ENCODE peak calls at places on chromosomes 1 and 21, in five cellular contexts. One of them, this sample, is unnamed.

GRCh38 chr21:15301736-15302135 is 236.9 kb upstream of the NRIP1 start:
- DNase-seq in AG04450: no peak
- DNase-seq in IMR-90: no peak
- DNase-seq in foreskin fibroblast: no peak
- DNase-seq in fibroblast of lung: peak; percentile 71
- DNase-seq in this sample: no peak

GRCh38 chr1:225427249-225428065 is at the start of gene LBR:
- DNase-seq in AG04450: no peak
- DNase-seq in IMR-90: peak; percentile 16
- DNase-seq in foreskin fibroblast: peak; percentile 23
- DNase-seq in fibroblast of lung: peak; percentile 42
- DNase-seq in this sample: no peak

GRCh38 chr1:79259390-79260336 is 253.1 kb upstream of the ADGRL4 start:
- DNase-seq in AG04450: peak; percentile 7
- DNase-seq in IMR-90: peak; percentile 59
- DNase-seq in foreskin fibroblast: peak; percentile 60
- DNase-seq in fibroblast of lung: peak; percentile 33
- DNase-seq in this sample: peak; percentile 20

GRCh38 chr1:237219751-237220150 is 177.8 kb downstream of the RYR2 start:
- DNase-seq in AG04450: no peak
- DNase-seq in IMR-90: no peak
- DNase-seq in foreskin fibroblast: no peak
- DNase-seq in fibroblast of lung: no peak
- DNase-seq in this sample: no peak

GRCh38 chr21:45523411-45524101 is 18.7 kb downstream of the SLC19A1 start:
- DNase-seq in AG04450: no peak
- DNase-seq in IMR-90: no peak
- DNase-seq in foreskin fibroblast: no peak
- DNase-seq in fibroblast of lung: no peak
- DNase-seq in this sample: no peak

GRCh38 chr1:61741682-61742619 is at the start of gene PATJ:
- DNase-seq in AG04450: no peak
- DNase-seq in IMR-90: peak; percentile 4
- DNase-seq in foreskin fibroblast: no peak
- DNase-seq in fibroblast of lung: peak; percentile 18
- DNase-seq in this sample: no peak

GRCh38 chr1:207115269-207115668 is 11.2 kb downstream of the C4BPA start:
- DNase-seq in AG04450: no peak
- DNase-seq in IMR-90: no peak
- DNase-seq in foreskin fibroblast: no peak
- DNase-seq in fibroblast of lung: peak; percentile 43
- DNase-seq in this sample: no peak

GRCh38 chr1:13756557-13757315 is 56.7 kb downstream of the PRDM2 start:
- DNase-seq in AG04450: no peak
- DNase-seq in IMR-90: no peak
- DNase-seq in foreskin fibroblast: no peak
- DNase-seq in fibroblast of lung: no peak
- DNase-seq in this sample: no peak

GRCh38 chr1:201660931-201661822 is 122.2 kb downstream of the NAV1 start:
- DNase-seq in AG04450: no peak
- DNase-seq in IMR-90: peak; percentile 50
- DNase-seq in foreskin fibroblast: no peak
- DNase-seq in fibroblast of lung: no peak
- DNase-seq in this sample: no peak

GRCh38 chr1:184162266-184162665 is 110.7 kb downstream of the TSEN15 start:
- DNase-seq in AG04450: no peak
- DNase-seq in IMR-90: no peak
- DNase-seq in foreskin fibroblast: no peak
- DNase-seq in fibroblast of lung: no peak
- DNase-seq in this sample: no peak

GRCh38 chr1:45326627-45327591 is at the start of gene HPDL:
- DNase-seq in AG04450: no peak
- DNase-seq in IMR-90: peak; percentile 27
- DNase-seq in foreskin fibroblast: peak; percentile 40
- DNase-seq in fibroblast of lung: peak; percentile 54
- DNase-seq in this sample: no peak

GRCh38 chr1:163826500-163826899 is 504.7 kb downstream of the NUF2 start:
- DNase-seq in AG04450: no peak
- DNase-seq in IMR-90: no peak
- DNase-seq in foreskin fibroblast: no peak
- DNase-seq in fibroblast of lung: no peak
- DNase-seq in this sample: no peak

GRCh38 chr1:243956448-243956847 is 94.6 kb upstream of the ZBTB18 start:
- DNase-seq in AG04450: no peak
- DNase-seq in IMR-90: peak; percentile 25
- DNase-seq in foreskin fibroblast: peak; percentile 40
- DNase-seq in fibroblast of lung: peak; percentile 42
- DNase-seq in this sample: no peak

GRCh38 chr1:105137543-105138444 is 1388.1 kb downstream of the AMY1C start:
- DNase-seq in AG04450: no peak
- DNase-seq in IMR-90: no peak
- DNase-seq in foreskin fibroblast: no peak
- DNase-seq in fibroblast of lung: no peak
- DNase-seq in this sample: no peak

GRCh38 chr1:203478231-203478630 is 2.6 kb downstream of the PRELP start:
- DNase-seq in AG04450: no peak
- DNase-seq in IMR-90: no peak
- DNase-seq in foreskin fibroblast: no peak
- DNase-seq in fibroblast of lung: no peak
- DNase-seq in this sample: no peak
- H3K4me3 ChIP-seq in AG04450: no peak overlapping the region
- H3K4me3 ChIP-seq in IMR-90: no peak overlapping the region
- H3K4me3 ChIP-seq in foreskin fibroblast: no peak overlapping the region
- H3K4me3 ChIP-seq in fibroblast of lung: no peak overlapping the region
- H3K4me3 ChIP-seq in this sample: no peak overlapping the region

DNA sequence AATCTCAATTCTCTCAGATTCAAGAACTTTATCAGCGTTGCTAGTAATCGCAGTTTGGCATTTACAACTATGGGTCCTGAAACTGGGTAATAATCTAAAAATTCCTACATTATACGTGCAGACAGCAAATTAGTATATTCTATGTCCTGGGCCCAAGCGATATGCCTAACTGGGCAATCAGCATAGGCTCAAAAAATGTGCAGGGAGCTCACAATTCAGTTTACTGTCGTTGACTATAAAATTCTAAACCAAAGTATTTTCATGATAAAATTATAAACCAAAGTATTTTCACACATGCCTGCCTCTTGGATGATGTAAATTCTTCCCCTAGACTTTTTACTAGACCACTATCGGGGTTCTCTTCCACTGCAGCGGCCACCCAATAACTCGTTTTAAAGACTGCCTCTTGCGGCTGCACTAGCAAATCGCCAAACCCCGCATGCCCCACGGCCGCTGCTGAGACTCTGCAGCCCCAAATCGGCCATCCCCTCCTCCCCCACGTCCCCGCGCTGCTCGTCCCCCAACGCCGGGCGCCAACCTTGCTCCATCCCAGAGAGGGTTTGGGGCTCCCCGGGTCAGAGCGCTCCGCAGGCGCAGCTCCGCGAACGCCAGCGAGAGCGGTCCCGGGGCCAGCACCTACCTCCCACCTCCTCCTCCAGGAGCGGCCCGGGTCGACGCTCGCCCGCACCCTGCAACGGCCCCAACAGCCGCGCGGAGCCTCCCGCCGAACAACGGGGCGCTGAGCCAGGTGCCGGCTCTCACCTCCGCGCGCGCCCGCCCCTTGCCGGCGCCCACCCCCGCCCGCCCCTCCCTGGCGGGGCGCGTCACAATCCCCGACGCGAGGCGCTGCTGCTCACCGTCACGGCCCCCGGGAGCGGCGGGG is 506 bp downstream of the SSX2IP start:
- DNase-seq in AG04450: no peak
- DNase-seq in IMR-90: peak; percentile 36
- DNase-seq in foreskin fibroblast: peak; percentile 33
- DNase-seq in fibroblast of lung: peak; percentile 44
- DNase-seq in this sample: no peak
- TF ChIP-seq CTCF in AG04450: peak; percentile 44
- TF ChIP-seq CTCF in IMR-90: peak; percentile 32
- TF ChIP-seq CTCF in foreskin fibroblast: no peak
- TF ChIP-seq CTCF in fibroblast of lung: peak; percentile 27
- TF ChIP-seq CTCF in this sample: peak; percentile 38

GRCh38 chr1:6460349-6461236 is 5.4 kb downstream of the TNFRSF25 start:
- DNase-seq in AG04450: no peak
- DNase-seq in IMR-90: no peak
- DNase-seq in foreskin fibroblast: no peak
- DNase-seq in fibroblast of lung: no peak
- DNase-seq in this sample: no peak
- H3K4me3 ChIP-seq in AG04450: no peak overlapping the region
- H3K4me3 ChIP-seq in IMR-90: no peak overlapping the region
- H3K4me3 ChIP-seq in foreskin fibroblast: no peak overlapping the region
- H3K4me3 ChIP-seq in fibroblast of lung: no peak overlapping the region
- H3K4me3 ChIP-seq in this sample: no peak overlapping the region

DNA sequence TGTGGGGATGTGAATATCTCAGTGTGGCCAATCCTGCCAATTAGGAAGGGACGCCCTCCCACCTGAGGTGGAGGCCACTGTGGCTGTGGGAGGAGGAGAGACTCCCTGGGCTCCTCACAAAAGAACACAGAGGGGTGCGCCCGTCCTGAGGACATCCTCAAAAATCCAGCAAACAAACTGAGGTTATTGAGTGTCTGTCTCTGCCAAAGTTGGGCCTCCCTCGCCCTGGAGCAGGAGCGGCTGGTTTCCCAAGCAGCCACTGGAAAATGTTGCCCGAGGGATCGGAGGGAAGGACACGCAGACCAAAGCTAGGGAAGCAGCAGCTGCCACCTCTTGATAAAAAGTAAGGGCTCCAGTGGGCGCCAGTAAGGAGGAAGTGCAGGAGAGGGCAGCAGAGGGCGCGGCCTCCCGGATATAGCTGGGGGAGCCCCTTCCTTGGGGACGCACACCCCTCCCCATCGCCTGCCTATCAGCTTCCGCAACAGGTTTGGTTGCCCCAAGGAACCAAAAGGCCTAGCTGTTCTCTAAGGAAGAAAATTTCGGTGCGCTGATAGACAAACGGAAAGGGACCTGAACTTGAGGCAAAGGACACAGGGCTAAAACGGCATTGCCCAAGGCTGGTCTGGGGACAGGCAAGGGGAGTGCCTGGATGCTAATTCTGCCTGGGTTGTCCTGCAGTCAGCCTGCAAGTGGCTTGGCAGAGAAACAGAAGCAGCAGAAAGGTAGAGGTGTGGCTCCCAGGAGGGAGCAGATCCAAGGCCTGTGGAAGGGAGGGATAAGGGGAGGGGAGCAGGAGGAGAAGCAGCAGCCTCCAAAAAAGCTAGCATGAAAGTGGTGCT is 1.7 kb upstream of the GRIK3 start:
- DNase-seq in AG04450: no peak
- DNase-seq in IMR-90: no peak
- DNase-seq in foreskin fibroblast: no peak
- DNase-seq in fibroblast of lung: no peak
- DNase-seq in this sample: no peak
- TF ChIP-seq CTCF in AG04450: no peak
- TF ChIP-seq CTCF in IMR-90: no peak
- TF ChIP-seq CTCF in foreskin fibroblast: no peak
- TF ChIP-seq CTCF in fibroblast of lung: no peak
- TF ChIP-seq CTCF in this sample: no peak

DNA sequence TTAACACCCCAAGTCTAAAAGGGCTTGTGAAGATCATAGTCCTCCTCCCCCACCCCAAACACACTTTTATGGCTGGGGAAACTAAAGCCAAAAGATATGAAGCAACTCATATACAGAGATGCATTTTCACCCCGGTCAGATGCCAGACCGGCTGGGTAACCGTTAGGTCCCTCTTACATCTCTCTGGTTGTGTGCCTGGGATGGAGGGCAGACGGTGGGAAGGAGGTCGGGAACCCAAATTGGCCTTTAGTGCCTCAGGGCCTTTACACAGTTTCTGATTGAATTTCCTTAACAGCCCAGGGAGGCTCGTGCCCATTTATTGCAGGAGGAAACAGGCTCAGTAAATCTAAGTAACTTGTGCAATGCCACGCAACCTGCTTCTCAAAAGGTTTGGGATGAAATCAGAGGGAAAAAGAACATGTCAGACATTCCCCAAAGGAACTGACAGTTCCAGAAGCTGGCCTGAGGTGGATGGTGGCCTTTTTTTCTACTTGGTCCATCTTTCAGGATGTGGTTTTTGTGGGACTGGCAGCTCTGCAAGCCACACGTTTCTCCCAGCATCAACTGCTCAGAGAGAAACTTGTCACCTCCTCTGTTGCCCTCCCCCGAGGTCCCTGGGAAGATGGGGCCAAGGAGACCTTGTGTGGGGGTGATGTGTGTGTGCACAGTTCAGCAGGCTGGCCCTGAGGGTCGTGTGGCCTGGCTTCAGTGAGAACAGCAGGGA is 2.3 kb upstream of the DHRS3 start:
- DNase-seq in AG04450: no peak
- DNase-seq in IMR-90: no peak
- DNase-seq in foreskin fibroblast: no peak
- DNase-seq in fibroblast of lung: peak; percentile 50
- DNase-seq in this sample: no peak
- H3K4me3 ChIP-seq in AG04450: no peak overlapping the region
- H3K4me3 ChIP-seq in IMR-90: no peak overlapping the region
- H3K4me3 ChIP-seq in foreskin fibroblast: no peak overlapping the region
- H3K4me3 ChIP-seq in fibroblast of lung: no peak overlapping the region
- H3K4me3 ChIP-seq in this sample: peak overlapping the region; percentile 92

DNA sequence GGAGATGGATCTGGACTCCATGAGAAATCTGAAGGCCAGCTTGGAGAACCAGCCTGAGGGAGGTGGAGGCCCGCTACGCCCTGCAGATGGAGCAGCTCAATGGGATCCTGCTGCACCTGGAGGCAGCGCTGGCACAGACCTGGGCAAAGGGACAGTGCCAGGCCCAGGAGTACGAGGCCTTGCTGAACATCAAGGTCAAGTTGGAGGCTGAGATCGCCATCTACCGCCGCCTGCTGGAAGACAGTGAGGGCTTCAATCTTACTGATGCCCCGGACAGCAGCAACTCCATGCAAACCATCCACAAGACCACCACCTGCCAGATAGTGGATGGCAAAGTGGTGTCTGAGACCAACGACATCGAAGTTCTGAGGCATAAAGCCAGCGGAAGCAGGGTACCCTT is 601.5 kb upstream of the ZP4 start:
- DNase-seq in AG04450: no peak
- DNase-seq in IMR-90: no peak
- DNase-seq in foreskin fibroblast: no peak
- DNase-seq in fibroblast of lung: no peak
- DNase-seq in this sample: no peak
- TF ChIP-seq CTCF in AG04450: no peak
- TF ChIP-seq CTCF in IMR-90: no peak
- TF ChIP-seq CTCF in foreskin fibroblast: no peak
- TF ChIP-seq CTCF in fibroblast of lung: no peak
- TF ChIP-seq CTCF in this sample: no peak